ENCODE peak calls at places on chromosomes 12 and 14, in nine cellular contexts. X is GM12865; W is gastrocnemius medialis; M is breast epithelium; Y is effector memory CD4-positive, alpha-beta T cell; D is ovary; I is fibroblast of villous mesenchyme; T is K562; O is pancreas. S is an unnamed sample.

GRCh38 chr14:88987516-88987915 is 163.1 kb downstream of the TTC8 start:
- DNase-seq in W (no peak), T (no peak), I (no peak), O (no peak), D (no peak), M (no peak), X (no peak), Y (no peak), S (no peak)

GRCh38 chr14:24365600-24366374 is 2.2 kb upstream of the NFATC4 start:
- DNase-seq in W (peak), I (peak), X (peak), O (peak), D (peak), M (peak), Y (peak), T (peak), S (peak)

GRCh38 chr12:122837306-122838265 is 2.3 kb downstream of the HIP1R start:
- DNase-seq in T (no peak), Y (no peak), M (no peak), O (peak), I (no peak), X (no peak), W (no peak), D (no peak), S (no peak)

GRCh38 chr12:1488908-1489381 is 105.4 kb downstream of the FBXL14 start:
- DNase-seq in X (no peak), Y (no peak), I (peak), T (no peak), D (no peak), W (no peak), O (no peak), M (no peak), S (no peak)

GRCh38 chr12:23760495-23760894 is 189.0 kb downstream of the SOX5 start:
- DNase-seq in T (no peak), I (no peak), M (no peak), X (no peak), Y (no peak), W (no peak), O (no peak), D (no peak), S (peak)

GRCh38 chr14:94945615-94946014 is 175.7 kb upstream of the GSC start:
- DNase-seq in D (no peak), Y (peak), T (no peak), M (no peak), X (no peak), O (no peak), I (no peak), W (no peak), S (no peak)

GRCh38 chr12:90280564-90281058 is 572.0 kb upstream of the ATP2B1 start:
- DNase-seq in D (no peak), M (no peak), X (peak), I (no peak), Y (no peak), O (no peak), W (no peak), T (no peak), S (peak)

GRCh38 chr12:120677765-120678473 is 9.0 kb upstream of the MLEC start:
- DNase-seq in T (no peak), Y (no peak), I (peak), X (peak), O (no peak), M (no peak), D (no peak), W (no peak), S (peak)

GRCh38 chr12:49945394-49946080 is 5.0 kb upstream of the AQP2 start:
- DNase-seq in O (peak), D (peak), M (peak), I (peak), Y (peak), W (peak), T (peak), X (peak), S (peak)

GRCh38 chr14:22776215-22776614 is 9.7 kb downstream of the OXA1L start:
- DNase-seq in I (no peak), T (no peak), X (no peak), D (no peak), M (no peak), O (no peak), W (no peak), Y (no peak), S (no peak)

GRCh38 chr14:23365353-23366162 is 586 bp upstream of the EFS start:
- DNase-seq in O (no peak), T (peak), X (no peak), Y (no peak), D (peak), M (peak), W (no peak), I (peak), S (peak)

GRCh38 chr12:20150835-20151234 is 217.5 kb upstream of the PDE3A start:
- DNase-seq in D (no peak), T (no peak), M (no peak), W (no peak), X (no peak), I (no peak), O (no peak), Y (no peak), S (no peak)

GRCh38 chr12:111129149-111129548 is 208.8 kb upstream of the MYL2 start:
- DNase-seq in X (no peak), O (no peak), T (no peak), I (no peak), M (no peak), D (no peak), W (no peak), Y (no peak), S (no peak)

GRCh38 chr12:27573972-27574371 is 50.0 kb downstream of the PPFIBP1 start:
- DNase-seq in O (no peak), I (peak), W (no peak), T (no peak), D (no peak), X (no peak), Y (no peak), M (no peak), S (peak)

GRCh38 chr12:71421007-71421406 is 18.6 kb upstream of the LGR5 start:
- DNase-seq in O (no peak), I (no peak), X (no peak), M (no peak), D (no peak), T (no peak), Y (no peak), W (no peak), S (no peak)

GRCh38 chr14:90281261-90281660 is 24.9 kb downstream of the PSMC1 start:
- DNase-seq in I (peak), X (no peak), D (no peak), T (no peak), M (no peak), O (no peak), W (no peak), Y (no peak), S (peak)

GRCh38 chr14:75634848-75635247 is 25.8 kb downstream of the ERG28 start:
- DNase-seq in I (no peak), X (no peak), T (no peak), Y (no peak), D (no peak), O (no peak), W (no peak), M (no peak), S (no peak)

GRCh38 chr12:22746720-22747119 is 121.7 kb downstream of the ETNK1 start:
- DNase-seq in Y (no peak), T (no peak), M (no peak), W (no peak), D (no peak), O (no peak), X (no peak), I (no peak), S (no peak)

GRCh38 chr14:23434488-23435219 is 806 bp downstream of the MYH7 start:
- DNase-seq in X (no peak), W (peak), O (no peak), I (no peak), Y (no peak), D (no peak), M (peak), T (no peak), S (no peak)

GRCh38 chr12:6450091-6450868 is 1.6 kb upstream of the TAPBPL start:
- DNase-seq in Y (no peak), W (no peak), O (no peak), M (no peak), D (no peak), I (peak), X (no peak), T (no peak), S (no peak)
- H3K4me3 ChIP-seq in Y (peak), W (no peak), O (peak), M (peak), D (peak), I (peak), X (peak), T (no peak), S (no peak)

GRCh38 chr12:39971348-39971747 is 134.5 kb downstream of the SLC2A13 start:
- DNase-seq in W (no peak), I (no peak), T (no peak), Y (no peak), M (no peak), X (no peak), O (no peak), D (no peak), S (no peak)

GRCh38 chr12:39966738-39967137 is 139.1 kb downstream of the SLC2A13 start:
- DNase-seq in I (no peak), X (no peak), Y (no peak), T (no peak), W (no peak), M (no peak), D (no peak), O (no peak), S (no peak)

GRCh38 chr12:39966251-39966650 is 139.6 kb downstream of the SLC2A13 start:
- DNase-seq in X (no peak), T (no peak), D (no peak), W (no peak), O (no peak), M (no peak), I (no peak), Y (no peak), S (no peak)

GRCh38 chr12:39975374-39975918 is 130.4 kb downstream of the SLC2A13 start:
- DNase-seq in I (peak), T (no peak), O (no peak), M (no peak), Y (no peak), D (no peak), W (no peak), X (no peak), S (no peak)

GRCh38 chr12:39972119-39972518 is 133.8 kb downstream of the SLC2A13 start:
- DNase-seq in M (no peak), T (peak), X (no peak), Y (no peak), O (no peak), I (peak), D (no peak), W (no peak), S (no peak)
- H3K4me3 ChIP-seq in M (no peak), T (no peak), X (no peak), Y (no peak), O (no peak), I (no peak), D (no peak), W (no peak), S (no peak)

DNA sequence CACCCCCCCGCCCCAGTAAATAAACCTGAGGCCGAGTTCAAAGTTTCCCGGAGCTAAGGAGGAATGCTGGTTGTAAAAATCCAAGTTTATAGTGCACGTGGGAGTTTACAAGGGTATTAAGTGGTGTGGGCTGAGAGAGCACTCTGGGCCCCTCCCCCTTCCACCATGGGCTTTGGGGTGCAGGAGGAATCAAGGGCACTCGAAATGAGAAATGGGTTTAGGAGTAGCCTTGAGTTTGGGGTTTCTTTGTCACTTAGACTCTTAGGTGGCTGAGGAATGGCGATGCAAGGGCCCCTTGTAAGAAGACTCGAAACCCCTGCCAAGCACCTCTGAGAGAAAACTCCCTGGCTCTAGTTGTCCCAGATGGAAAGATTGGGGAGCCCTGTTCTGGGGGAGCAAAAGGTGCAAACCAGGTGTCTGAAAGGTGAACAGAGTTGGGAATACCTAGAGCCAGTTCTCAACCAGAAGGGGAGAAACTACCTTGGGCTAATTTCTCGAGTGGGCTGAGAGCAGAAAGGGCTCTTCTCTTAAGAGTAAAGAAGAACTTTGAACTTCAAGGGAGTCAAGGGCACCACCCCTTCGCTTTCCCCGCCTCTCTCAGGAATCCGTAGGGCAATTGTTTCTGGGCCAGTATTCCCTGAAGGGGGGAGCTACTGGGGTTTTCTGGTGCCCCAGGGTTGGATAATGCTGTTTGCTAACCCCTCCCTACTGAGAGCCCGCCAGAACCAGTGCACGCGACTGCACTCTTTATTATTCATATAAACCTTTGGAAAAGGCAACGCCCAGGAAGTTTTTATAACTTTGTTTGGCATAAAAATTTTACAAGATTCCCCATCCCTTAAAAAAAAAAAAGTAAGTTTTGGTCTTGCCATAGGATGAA is 4.0 kb upstream of the HOTAIR start:
- DNase-seq in I (peak), O (no peak), M (no peak), X (no peak), T (no peak), D (no peak), Y (no peak), W (no peak), S (no peak)
- H3K4me3 ChIP-seq in I (no peak), O (no peak), M (no peak), X (no peak), T (no peak), D (no peak), Y (no peak), W (no peak), S (no peak)

GRCh38 chr14:32933943-32934890 is 4.5 kb upstream of the NPAS3 start:
- DNase-seq in O (peak), Y (no peak), X (no peak), D (peak), I (peak), W (no peak), T (no peak), M (no peak), S (peak)
- H3K4me3 ChIP-seq in O (peak), Y (no peak), X (no peak), D (peak), I (peak), W (peak), T (no peak), M (peak), S (peak)

GRCh38 chr14:77459072-77459723 is 1.3 kb downstream of the AHSA1 start:
- DNase-seq in W (no peak), D (peak), M (no peak), X (peak), O (peak), T (peak), Y (peak), I (peak), S (peak)
- H3K4me3 ChIP-seq in W (peak), D (peak), M (peak), X (peak), O (peak), T (peak), Y (peak), I (peak), S (peak)

GRCh38 chr12:130955238-130955816 is 1.6 kb downstream of the ADGRD1 start:
- DNase-seq in D (no peak), O (no peak), M (no peak), W (peak), T (no peak), Y (no peak), I (no peak), X (no peak), S (no peak)
- H3K4me3 ChIP-seq in D (peak), O (no peak), M (peak), W (peak), T (no peak), Y (no peak), I (no peak), X (no peak), S (no peak)

GRCh38 chr14:73717998-73718741 is 4.0 kb upstream of the PNMA1 start:
- DNase-seq in D (peak), W (no peak), X (no peak), I (no peak), T (no peak), M (no peak), Y (no peak), O (no peak), S (peak)

GRCh38 chr14:73719361-73719760 is 5.2 kb upstream of the PNMA1 start:
- DNase-seq in D (no peak), I (no peak), W (no peak), X (no peak), Y (no peak), M (no peak), T (no peak), O (no peak), S (no peak)

GRCh38 chr14:73719791-73720190 is 5.6 kb upstream of the PNMA1 start:
- DNase-seq in T (no peak), O (no peak), X (no peak), I (no peak), M (no peak), D (no peak), Y (no peak), W (no peak), S (no peak)

GRCh38 chr14:73717247-73717646 is 3.1 kb upstream of the PNMA1 start:
- DNase-seq in X (no peak), O (no peak), D (peak), T (no peak), M (no peak), W (no peak), Y (no peak), I (peak), S (peak)

GRCh38 chr14:73718742-73719251 is 4.6 kb upstream of the PNMA1 start:
- DNase-seq in D (peak), I (no peak), O (no peak), Y (no peak), X (no peak), T (no peak), M (no peak), W (no peak), S (peak)
- H3K4me3 ChIP-seq in D (peak), I (no peak), O (no peak), Y (no peak), X (no peak), T (no peak), M (no peak), W (no peak), S (no peak)

S was measured in astrocyte of the spinal cord.